ENCODE peak calls at places on chromosomes 12 and 14, in seven cellular contexts. A is HCT116, H is transverse colon, J is upper lobe of left lung, R is K562, X is sigmoid colon, Y is GM12878. V is an unnamed sample.

GRCh38 chr12:94195483-94195882 is 47.1 kb downstream of the PLXNC1 start:
- DNase-seq in A (no peak), H (no peak), J (no peak), R (no peak), X (no peak), Y (no peak), V (no peak)

GRCh38 chr14:37147310-37147875 is 25.0 kb downstream of the SLC25A21 start:
- DNase-seq in A (no peak), H (no peak), J (no peak), R (no peak), X (no peak), Y (no peak), V (no peak)

GRCh38 chr14:95683793-95684192 is 2.4 kb upstream of the TCL1B start:
- DNase-seq in A (peak; percentile 32), H (peak; percentile 16), J (peak; percentile 28), R (peak; percentile 4), X (no peak), Y (no peak), V (peak; percentile 36)

GRCh38 chr14:85527458-85527857 is 2.5 kb upstream of the FLRT2 start:
- DNase-seq in A (no peak), H (no peak), J (no peak), R (no peak), X (no peak), Y (no peak), V (no peak)

GRCh38 chr14:52949711-52950409 is 990 bp downstream of the FERMT2 start:
- DNase-seq in A (no peak), H (no peak), J (peak; percentile 53), R (no peak), X (no peak), Y (no peak), V (no peak)

GRCh38 chr12:55743967-55744931 is 1.3 kb downstream of the GDF11 start:
- DNase-seq in A (no peak), H (no peak), J (no peak), R (peak; percentile 50), X (peak; percentile 69), Y (no peak), V (no peak)

GRCh38 chr14:21103165-21103709 is 2.4 kb downstream of the TMEM253 start:
- DNase-seq in A (no peak), H (no peak), J (no peak), R (no peak), X (no peak), Y (no peak), V (no peak)

GRCh38 chr14:70721542-70721941 is 79.8 kb downstream of the TTC9 start:
- DNase-seq in A (no peak), H (no peak), J (no peak), R (no peak), X (no peak), Y (no peak), V (no peak)

GRCh38 chr14:69460093-69460701 is 24.3 kb upstream of the PLEKHD1 start:
- DNase-seq in A (peak; percentile 63), H (peak; percentile 71), J (peak; percentile 57), R (peak; percentile 69), X (peak; percentile 77), Y (peak; percentile 25), V (peak; percentile 65)

GRCh38 chr12:42794811-42795210 is 205.3 kb upstream of the PRICKLE1 start:
- DNase-seq in A (no peak), H (no peak), J (no peak), R (no peak), X (no peak), Y (no peak), V (no peak)

GRCh38 chr12:42791399-42791798 is 201.9 kb upstream of the PRICKLE1 start:
- DNase-seq in A (no peak), H (no peak), J (no peak), R (no peak), X (no peak), Y (no peak), V (no peak)

GRCh38 chr12:42789808-42790760 is 200.5 kb upstream of the PRICKLE1 start:
- DNase-seq in A (peak; percentile 22), H (no peak), J (no peak), R (no peak), X (no peak), Y (no peak), V (no peak)

GRCh38 chr12:42792265-42792664 is 202.7 kb upstream of the PRICKLE1 start:
- DNase-seq in A (no peak), H (no peak), J (no peak), R (no peak), X (no peak), Y (no peak), V (no peak)

DNA sequence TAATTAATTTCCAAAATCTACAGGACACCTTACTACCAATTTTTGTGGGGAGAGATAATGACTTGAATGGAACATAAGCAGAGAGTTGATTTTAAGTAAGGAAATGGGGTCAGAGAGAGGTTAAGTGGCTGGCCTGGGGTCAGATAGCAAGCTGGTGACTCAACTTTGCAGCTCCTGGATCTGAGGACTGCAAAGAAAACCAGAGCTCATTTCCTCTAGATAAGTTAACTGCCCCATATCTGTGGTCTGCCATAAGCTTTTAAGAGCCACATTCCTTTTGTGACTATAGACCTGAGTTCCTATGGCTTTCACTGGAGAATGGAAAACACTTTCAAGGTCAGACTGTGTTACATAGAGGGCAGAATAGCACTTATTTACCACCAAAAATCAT is 201.2 kb upstream of the PRICKLE1 start:
- DNase-seq in A (peak; percentile 61), H (peak; percentile 9), J (no peak), R (peak; percentile 16), X (no peak), Y (no peak), V (no peak)
- TF ChIP-seq POLR2AphosphoS5 in A (no peak), H (no peak), J (no peak), R (no peak), X (no peak), Y (no peak), V (no peak)

DNA sequence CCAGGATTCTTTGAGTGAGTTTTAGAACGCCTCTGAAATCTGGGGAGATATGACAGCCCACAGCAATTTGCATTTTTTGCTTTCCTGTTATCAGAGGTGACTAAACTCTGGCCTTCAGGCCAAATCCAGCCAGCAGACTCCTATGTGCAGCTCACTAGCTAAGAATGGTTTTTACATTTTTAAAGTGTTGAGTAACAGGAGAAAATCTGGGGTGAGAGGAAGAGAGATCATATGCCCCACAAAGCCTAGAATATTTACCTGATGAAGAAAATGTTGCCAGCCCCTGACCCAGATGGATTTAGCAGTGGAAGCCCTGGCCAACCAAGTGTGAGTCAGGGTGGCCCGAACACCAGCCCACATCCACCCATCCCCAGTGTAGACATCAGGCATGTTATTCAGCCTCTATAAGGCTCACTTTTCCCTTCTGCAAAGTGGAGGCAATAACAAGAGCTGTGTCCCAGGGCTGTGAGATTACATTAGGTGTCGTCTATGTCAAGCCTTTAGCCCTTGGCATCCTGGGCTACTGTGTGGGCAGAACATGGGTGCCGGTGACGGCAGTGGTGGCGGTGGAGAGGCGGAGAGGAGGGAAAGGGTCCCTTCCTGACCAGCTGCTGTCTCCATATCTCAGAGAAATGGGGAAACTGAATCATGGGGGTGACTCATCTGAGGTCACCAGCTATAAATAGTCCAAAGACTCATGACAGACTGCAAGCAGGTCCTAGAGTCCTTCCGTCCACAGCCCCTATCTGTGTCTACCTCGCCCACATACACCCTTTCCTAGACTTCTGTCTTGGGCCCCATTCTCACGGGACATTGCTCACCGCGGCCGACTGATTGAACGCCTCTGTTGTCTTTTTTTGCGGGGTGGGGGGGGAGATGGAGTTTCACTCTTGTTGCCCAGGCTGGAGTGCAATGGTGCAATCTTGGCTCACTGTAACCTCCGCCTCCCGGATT is 32.6 kb upstream of the CD9 start:
- DNase-seq in A (peak; percentile 82), H (peak; percentile 45), J (peak; percentile 80), R (peak; percentile 87), X (peak; percentile 79), Y (peak; percentile 62), V (peak; percentile 44)
- TF ChIP-seq POLR2A in A (no peak), H (no peak), J (peak; percentile 58), R (no peak), X (no peak), Y (no peak), V (no peak)

GRCh38 chr14:89384023-89384422 is 33.0 kb downstream of the FOXN3 start:
- DNase-seq in A (no peak), H (peak; percentile 54), J (no peak), R (no peak), X (peak; percentile 45), Y (peak; percentile 92), V (no peak)
- TF ChIP-seq POLR2AphosphoS5 in A (no peak), H (no peak), J (no peak), R (no peak), X (no peak), Y (no peak), V (no peak)

DNA sequence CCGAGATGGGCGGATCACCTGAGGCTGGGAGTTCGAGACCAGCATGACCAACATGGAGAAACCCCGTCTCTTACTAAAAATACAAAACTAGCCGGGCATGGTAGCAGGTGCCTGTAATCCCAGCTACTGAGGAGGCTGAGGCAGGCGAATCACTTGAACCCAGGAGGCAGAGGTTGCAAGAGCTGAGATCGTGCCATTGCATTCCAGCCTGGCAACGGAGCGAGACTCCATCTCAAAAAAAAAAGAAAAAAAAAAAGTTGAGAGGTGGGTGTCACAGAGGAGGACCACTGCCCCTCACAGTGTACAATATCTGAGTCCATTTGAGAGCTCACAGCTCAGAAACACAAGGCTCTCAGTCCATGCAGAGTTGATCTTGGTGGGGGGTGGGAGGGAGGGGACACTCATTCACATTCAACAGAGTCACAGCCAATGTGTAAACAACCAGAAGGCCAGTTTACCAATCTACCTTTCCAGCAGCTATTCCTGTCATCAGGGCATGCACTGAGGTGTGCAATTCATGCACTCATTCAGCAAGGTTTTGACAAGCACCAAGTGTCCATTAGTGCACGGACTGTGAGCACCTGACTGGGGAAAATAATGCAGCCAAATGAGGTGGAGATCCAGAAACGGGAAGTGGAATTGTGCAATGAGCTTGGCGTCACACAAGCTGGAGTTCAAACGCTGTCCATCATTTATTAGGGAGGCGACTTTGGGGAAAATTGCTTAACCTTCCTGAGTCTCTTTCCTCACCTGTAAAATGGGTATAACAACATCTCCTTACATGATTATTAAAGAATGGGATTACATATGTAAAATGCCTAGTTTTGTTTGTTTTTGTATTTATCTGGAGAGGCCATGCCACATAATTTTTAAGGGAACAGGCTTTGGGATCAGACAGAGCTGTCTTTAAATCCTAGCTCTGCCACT is 4.4 kb upstream of the EIF5 start:
- DNase-seq in A (no peak), H (peak; percentile 37), J (peak; percentile 88), R (peak; percentile 58), X (no peak), Y (no peak), V (peak; percentile 55)
- TF ChIP-seq POLR2A in A (no peak), H (no peak), J (no peak), R (no peak), X (no peak), Y (no peak), V (no peak)

GRCh38 chr14:99566009-99566389 is 38.0 kb downstream of the CCDC85C start:
- DNase-seq in A (no peak), H (no peak), J (peak; percentile 62), R (no peak), X (no peak), Y (no peak), V (peak; percentile 77)
- TF ChIP-seq POLR2AphosphoS5 in A (no peak), H (no peak), J (peak; percentile 24), R (no peak), X (no peak), Y (no peak), V (no peak)

V was measured in stomach.